ENCODE peak calls at places on chromosomes 7 and 10, in five cellular contexts. P, Q, W, K and H are unnamed samples.

GRCh38 chr10:132172091-132173066 is 14.4 kb upstream of the DPYSL4 start:
- DNase-seq in P (no peak), Q (no peak), W (no peak), K (no peak), H (no peak)

GRCh38 chr7:78073470-78074382 is 275.2 kb downstream of the PHTF2 start:
- DNase-seq in P (no peak), Q (peak), W (no peak), K (peak), H (no peak)

GRCh38 chr10:80535671-80536360 is 1.9 kb upstream of the SH2D4B start:
- DNase-seq in P (peak), Q (peak), W (peak), K (peak), H (no peak)

GRCh38 chr7:17041324-17041723 is 159.5 kb upstream of the AGR3 start:
- DNase-seq in P (no peak), Q (peak), W (no peak), K (no peak), H (no peak)

GRCh38 chr10:73218466-73219191 is 28.4 kb downstream of the DNAJC9 start:
- DNase-seq in P (no peak), Q (peak), W (no peak), K (peak), H (peak)

GRCh38 chr10:121734517-121735137 is 136.4 kb upstream of the FGFR2 start:
- DNase-seq in P (peak), Q (peak), W (peak), K (peak), H (peak)

GRCh38 chr7:78587443-78588044 is 789.0 kb downstream of the PHTF2 start:
- DNase-seq in P (no peak), Q (no peak), W (peak), K (peak), H (no peak)

GRCh38 chr10:11472158-11472753 is 139.2 kb downstream of the USP6NL start:
- DNase-seq in P (peak), Q (peak), W (peak), K (peak), H (peak)

GRCh38 chr10:33617381-33617780 is 282.9 kb upstream of the NRP1 start:
- DNase-seq in P (no peak), Q (no peak), W (no peak), K (no peak), H (no peak)